ENCODE peak calls at places on chromosomes 6 and 20, in eight cellular contexts. One of them, this sample, is unnamed.

GRCh38 chr20:18443841-18444240 is 23.0 kb downstream of the DZANK1 start:
- DNase-seq in astrocyte: peak; percentile 18
- DNase-seq in AG10803: peak; percentile 28
- DNase-seq in vagina: no peak
- DNase-seq in fibroblast of mammary gland: peak; percentile 8
- DNase-seq in AG04450: no peak
- DNase-seq in neural progenitor cell: no peak
- DNase-seq in MM.1S: no peak
- DNase-seq in this sample: no peak

GRCh38 chr6:155287762-155288161 is 23.9 kb downstream of the CLDN20 start:
- DNase-seq in AG04450: no peak
- DNase-seq in fibroblast of mammary gland: no peak
- DNase-seq in neural progenitor cell: no peak
- DNase-seq in vagina: no peak
- DNase-seq in AG10803: no peak
- DNase-seq in MM.1S: no peak
- DNase-seq in astrocyte: no peak
- DNase-seq in this sample: no peak

GRCh38 chr6:110398778-110399177 is 16.6 kb downstream of the DDO start:
- DNase-seq in MM.1S: no peak
- DNase-seq in neural progenitor cell: no peak
- DNase-seq in AG10803: no peak
- DNase-seq in AG04450: no peak
- DNase-seq in fibroblast of mammary gland: peak; percentile 57
- DNase-seq in vagina: no peak
- DNase-seq in astrocyte: no peak
- DNase-seq in this sample: no peak

GRCh38 chr20:4775322-4776078 is 53.8 kb downstream of the PRND start:
- DNase-seq in neural progenitor cell: no peak
- DNase-seq in MM.1S: no peak
- DNase-seq in AG10803: no peak
- DNase-seq in vagina: no peak
- DNase-seq in fibroblast of mammary gland: no peak
- DNase-seq in AG04450: no peak
- DNase-seq in astrocyte: no peak
- DNase-seq in this sample: no peak

GRCh38 chr6:79673947-79674346 is 42.8 kb downstream of the SH3BGRL2 start:
- DNase-seq in vagina: no peak
- DNase-seq in AG04450: no peak
- DNase-seq in astrocyte: no peak
- DNase-seq in AG10803: no peak
- DNase-seq in MM.1S: no peak
- DNase-seq in neural progenitor cell: no peak
- DNase-seq in fibroblast of mammary gland: no peak
- DNase-seq in this sample: no peak

GRCh38 chr6:138844203-138844602 is 48.3 kb downstream of the ECT2L start:
- DNase-seq in AG04450: peak; percentile 1
- DNase-seq in neural progenitor cell: peak; percentile 70
- DNase-seq in astrocyte: peak; percentile 54
- DNase-seq in fibroblast of mammary gland: peak; percentile 62
- DNase-seq in vagina: no peak
- DNase-seq in AG10803: peak; percentile 94
- DNase-seq in MM.1S: no peak
- DNase-seq in this sample: no peak

GRCh38 chr6:75230484-75231325 is 12.9 kb downstream of the COX7A2 start:
- DNase-seq in AG04450: no peak
- DNase-seq in AG10803: peak; percentile 76
- DNase-seq in neural progenitor cell: peak; percentile 66
- DNase-seq in fibroblast of mammary gland: peak; percentile 65
- DNase-seq in astrocyte: peak; percentile 40
- DNase-seq in MM.1S: no peak
- DNase-seq in vagina: no peak
- DNase-seq in this sample: peak; percentile 42

GRCh38 chr6:47103931-47104330 is 61.8 kb upstream of the ADGRF1 start:
- DNase-seq in MM.1S: no peak
- DNase-seq in AG04450: no peak
- DNase-seq in AG10803: peak; percentile 33
- DNase-seq in neural progenitor cell: no peak
- DNase-seq in fibroblast of mammary gland: peak; percentile 31
- DNase-seq in vagina: no peak
- DNase-seq in astrocyte: no peak
- DNase-seq in this sample: no peak

GRCh38 chr6:154341326-154341725 is 15.3 kb downstream of the IPCEF1 start:
- DNase-seq in fibroblast of mammary gland: no peak
- DNase-seq in vagina: no peak
- DNase-seq in MM.1S: no peak
- DNase-seq in neural progenitor cell: no peak
- DNase-seq in AG10803: no peak
- DNase-seq in astrocyte: no peak
- DNase-seq in AG04450: no peak
- DNase-seq in this sample: no peak

GRCh38 chr6:104953410-104953953 is 3.4 kb upstream of the LIN28B start:
- DNase-seq in vagina: no peak
- DNase-seq in fibroblast of mammary gland: no peak
- DNase-seq in AG04450: no peak
- DNase-seq in astrocyte: no peak
- DNase-seq in AG10803: no peak
- DNase-seq in MM.1S: no peak
- DNase-seq in neural progenitor cell: peak; percentile 91
- DNase-seq in this sample: no peak

GRCh38 chr20:63534427-63534830 is 2.7 kb downstream of the PTK6 start:
- DNase-seq in neural progenitor cell: no peak
- DNase-seq in fibroblast of mammary gland: no peak
- DNase-seq in vagina: no peak
- DNase-seq in astrocyte: no peak
- DNase-seq in AG04450: no peak
- DNase-seq in MM.1S: no peak
- DNase-seq in AG10803: no peak
- DNase-seq in this sample: no peak

GRCh38 chr6:165936096-165936495 is 231.6 kb downstream of the TBXT start:
- DNase-seq in astrocyte: no peak
- DNase-seq in fibroblast of mammary gland: no peak
- DNase-seq in AG04450: no peak
- DNase-seq in neural progenitor cell: no peak
- DNase-seq in AG10803: no peak
- DNase-seq in vagina: no peak
- DNase-seq in MM.1S: no peak
- DNase-seq in this sample: no peak

GRCh38 chr6:110341671-110342304 is 16.4 kb downstream of the METTL24 start:
- DNase-seq in fibroblast of mammary gland: peak; percentile 17
- DNase-seq in astrocyte: no peak
- DNase-seq in vagina: no peak
- DNase-seq in MM.1S: no peak
- DNase-seq in AG10803: no peak
- DNase-seq in neural progenitor cell: peak; percentile 76
- DNase-seq in AG04450: no peak
- DNase-seq in this sample: no peak

GRCh38 chr6:83867527-83868161 is 8.2 kb downstream of the CYB5R4 start:
- DNase-seq in astrocyte: peak; percentile 95
- DNase-seq in MM.1S: no peak
- DNase-seq in fibroblast of mammary gland: peak; percentile 95
- DNase-seq in neural progenitor cell: peak; percentile 41
- DNase-seq in AG10803: peak; percentile 97
- DNase-seq in AG04450: peak; percentile 59
- DNase-seq in vagina: no peak
- DNase-seq in this sample: peak; percentile 61

GRCh38 chr6:18047406-18047805 is 60.0 kb upstream of the KIF13A start:
- DNase-seq in neural progenitor cell: no peak
- DNase-seq in MM.1S: no peak
- DNase-seq in astrocyte: peak; percentile 73
- DNase-seq in fibroblast of mammary gland: peak; percentile 67
- DNase-seq in AG10803: peak; percentile 34
- DNase-seq in AG04450: peak; percentile 24
- DNase-seq in vagina: no peak
- DNase-seq in this sample: no peak

GRCh38 chr6:143612186-143612585 is 65.6 kb upstream of the PHACTR2 start:
- DNase-seq in AG04450: no peak
- DNase-seq in vagina: no peak
- DNase-seq in MM.1S: no peak
- DNase-seq in neural progenitor cell: no peak
- DNase-seq in AG10803: no peak
- DNase-seq in fibroblast of mammary gland: no peak
- DNase-seq in astrocyte: no peak
- DNase-seq in this sample: no peak

GRCh38 chr6:143616741-143617140 is 61.0 kb upstream of the PHACTR2 start:
- DNase-seq in MM.1S: no peak
- DNase-seq in vagina: no peak
- DNase-seq in AG10803: no peak
- DNase-seq in neural progenitor cell: no peak
- DNase-seq in AG04450: no peak
- DNase-seq in fibroblast of mammary gland: no peak
- DNase-seq in astrocyte: no peak
- DNase-seq in this sample: no peak

GRCh38 chr6:143615785-143616184 is 62.0 kb upstream of the PHACTR2 start:
- DNase-seq in astrocyte: no peak
- DNase-seq in neural progenitor cell: no peak
- DNase-seq in vagina: no peak
- DNase-seq in MM.1S: peak; percentile 66
- DNase-seq in fibroblast of mammary gland: no peak
- DNase-seq in AG10803: no peak
- DNase-seq in AG04450: no peak
- DNase-seq in this sample: no peak

GRCh38 chr6:143613749-143614148 is 64.0 kb upstream of the PHACTR2 start:
- DNase-seq in astrocyte: no peak
- DNase-seq in AG10803: no peak
- DNase-seq in MM.1S: no peak
- DNase-seq in vagina: no peak
- DNase-seq in fibroblast of mammary gland: no peak
- DNase-seq in neural progenitor cell: no peak
- DNase-seq in AG04450: no peak
- DNase-seq in this sample: no peak

DNA sequence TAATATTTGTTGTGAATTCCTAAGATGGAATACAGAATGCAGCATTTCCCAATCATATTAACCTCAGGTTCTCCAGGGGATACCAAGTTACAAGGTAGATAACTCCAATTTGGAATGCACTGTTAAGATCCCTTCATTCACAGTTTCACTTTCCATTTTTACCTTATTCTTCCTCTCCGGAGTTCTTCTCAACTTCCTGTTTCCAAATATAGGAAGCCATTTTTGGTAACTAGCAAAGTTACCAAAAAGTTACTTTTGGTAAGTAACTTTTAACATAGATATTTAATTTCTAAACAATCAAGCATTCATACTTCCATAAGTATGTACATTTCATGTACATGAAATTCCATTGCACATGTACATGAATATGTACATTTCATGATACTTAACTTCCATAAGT is 63.5 kb upstream of the PHACTR2 start:
- DNase-seq in AG04450: no peak
- DNase-seq in astrocyte: no peak
- DNase-seq in AG10803: no peak
- DNase-seq in MM.1S: no peak
- DNase-seq in neural progenitor cell: no peak
- DNase-seq in fibroblast of mammary gland: no peak
- DNase-seq in vagina: no peak
- DNase-seq in this sample: no peak
- H3K4me3 ChIP-seq in AG04450: no peak overlapping the region
- H3K4me3 ChIP-seq in astrocyte: no peak overlapping the region
- H3K4me3 ChIP-seq in AG10803: no peak overlapping the region
- H3K4me3 ChIP-seq in MM.1S: no peak overlapping the region
- H3K4me3 ChIP-seq in neural progenitor cell: no peak overlapping the region
- H3K4me3 ChIP-seq in fibroblast of mammary gland: no peak overlapping the region
- H3K4me3 ChIP-seq in vagina: no peak overlapping the region
- H3K4me3 ChIP-seq in this sample: no peak overlapping the region

GRCh38 chr6:134932535-134933470 is 17.1 kb downstream of the ALDH8A1 start:
- DNase-seq in astrocyte: no peak
- DNase-seq in MM.1S: no peak
- DNase-seq in AG10803: no peak
- DNase-seq in neural progenitor cell: no peak
- DNase-seq in fibroblast of mammary gland: no peak
- DNase-seq in vagina: no peak
- DNase-seq in AG04450: no peak
- DNase-seq in this sample: no peak
- H3K4me3 ChIP-seq in astrocyte: no peak overlapping the region
- H3K4me3 ChIP-seq in MM.1S: no peak overlapping the region
- H3K4me3 ChIP-seq in AG10803: no peak overlapping the region
- H3K4me3 ChIP-seq in neural progenitor cell: no peak overlapping the region
- H3K4me3 ChIP-seq in fibroblast of mammary gland: no peak overlapping the region
- H3K4me3 ChIP-seq in vagina: no peak overlapping the region
- H3K4me3 ChIP-seq in AG04450: no peak overlapping the region
- H3K4me3 ChIP-seq in this sample: no peak overlapping the region

DNA sequence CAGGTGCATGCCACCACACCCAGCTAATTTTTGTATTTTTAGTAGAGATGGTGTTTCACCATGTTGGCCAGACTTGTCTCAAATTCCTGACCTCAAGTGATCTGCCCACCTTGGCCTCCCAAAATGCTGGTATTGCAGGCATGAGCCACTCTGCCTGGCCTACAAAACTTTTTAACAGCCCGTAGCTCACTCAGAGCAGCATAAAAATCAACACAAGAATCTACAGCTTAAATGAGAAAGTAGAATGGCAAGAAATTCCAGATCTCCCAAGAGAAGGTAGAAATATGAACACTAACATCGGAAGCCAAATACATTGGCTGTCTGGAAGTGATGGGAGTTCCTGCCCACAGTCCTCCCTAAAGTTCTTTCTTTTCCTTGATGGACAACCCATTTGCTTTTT is 43.7 kb downstream of the SCGN start:
- DNase-seq in vagina: no peak
- DNase-seq in AG10803: no peak
- DNase-seq in neural progenitor cell: no peak
- DNase-seq in MM.1S: no peak
- DNase-seq in fibroblast of mammary gland: no peak
- DNase-seq in astrocyte: no peak
- DNase-seq in AG04450: no peak
- DNase-seq in this sample: no peak
- H3K4me3 ChIP-seq in vagina: no peak overlapping the region
- H3K4me3 ChIP-seq in AG10803: no peak overlapping the region
- H3K4me3 ChIP-seq in neural progenitor cell: no peak overlapping the region
- H3K4me3 ChIP-seq in MM.1S: no peak overlapping the region
- H3K4me3 ChIP-seq in fibroblast of mammary gland: no peak overlapping the region
- H3K4me3 ChIP-seq in astrocyte: no peak overlapping the region
- H3K4me3 ChIP-seq in AG04450: no peak overlapping the region
- H3K4me3 ChIP-seq in this sample: no peak overlapping the region

GRCh38 chr6:156954191-156954590 is 177.0 kb downstream of the ARID1B start:
- DNase-seq in astrocyte: no peak
- DNase-seq in neural progenitor cell: no peak
- DNase-seq in MM.1S: no peak
- DNase-seq in fibroblast of mammary gland: no peak
- DNase-seq in AG04450: no peak
- DNase-seq in AG10803: peak; percentile 51
- DNase-seq in vagina: no peak
- DNase-seq in this sample: no peak

GRCh38 chr6:156954781-156955180 is 177.6 kb downstream of the ARID1B start:
- DNase-seq in AG10803: no peak
- DNase-seq in neural progenitor cell: no peak
- DNase-seq in astrocyte: no peak
- DNase-seq in MM.1S: no peak
- DNase-seq in vagina: no peak
- DNase-seq in AG04450: no peak
- DNase-seq in fibroblast of mammary gland: no peak
- DNase-seq in this sample: no peak

GRCh38 chr6:156952401-156952800 is 175.2 kb downstream of the ARID1B start:
- DNase-seq in AG10803: no peak
- DNase-seq in astrocyte: no peak
- DNase-seq in MM.1S: no peak
- DNase-seq in fibroblast of mammary gland: no peak
- DNase-seq in AG04450: no peak
- DNase-seq in vagina: no peak
- DNase-seq in neural progenitor cell: no peak
- DNase-seq in this sample: no peak

GRCh38 chr6:156953125-156953477 is 175.9 kb downstream of the ARID1B start:
- DNase-seq in neural progenitor cell: no peak
- DNase-seq in AG10803: no peak
- DNase-seq in MM.1S: no peak
- DNase-seq in vagina: no peak
- DNase-seq in astrocyte: no peak
- DNase-seq in fibroblast of mammary gland: no peak
- DNase-seq in AG04450: no peak
- DNase-seq in this sample: no peak

GRCh38 chr6:156953478-156954146 is 176.4 kb downstream of the ARID1B start:
- DNase-seq in vagina: no peak
- DNase-seq in AG04450: peak; percentile 92
- DNase-seq in astrocyte: peak; percentile 98
- DNase-seq in neural progenitor cell: peak; percentile 85
- DNase-seq in AG10803: peak; percentile 99
- DNase-seq in fibroblast of mammary gland: peak; percentile 97
- DNase-seq in MM.1S: no peak
- DNase-seq in this sample: no peak
- H3K4me3 ChIP-seq in vagina: no peak overlapping the region
- H3K4me3 ChIP-seq in AG04450: peak overlapping the region; percentile 21
- H3K4me3 ChIP-seq in astrocyte: peak overlapping the region; percentile 53
- H3K4me3 ChIP-seq in neural progenitor cell: no peak overlapping the region
- H3K4me3 ChIP-seq in AG10803: peak overlapping the region; percentile 42
- H3K4me3 ChIP-seq in fibroblast of mammary gland: peak overlapping the region; percentile 21
- H3K4me3 ChIP-seq in MM.1S: no peak overlapping the region
- H3K4me3 ChIP-seq in this sample: no peak overlapping the region

This sample was measured in body of pancreas.